ENCODE peak calls at places on chromosome 10, in four cellular contexts. F is glutamatergic neuron, O is cardiac septum, E is AG09319. Q is an unnamed sample.

GRCh38 chr10:89295597-89295996 is 6.2 kb upstream of the IFIT2 start:
- DNase-seq in O (no peak), F (no peak), E (no peak), Q (no peak)

GRCh38 chr10:131658476-131659110 is 242.2 kb upstream of the PPP2R2D start:
- DNase-seq in E (no peak), F (peak), O (peak), Q (no peak)

GRCh38 chr10:8967004-8967530 is 912.6 kb downstream of the GATA3 start:
- DNase-seq in O (no peak), F (no peak), E (no peak), Q (no peak)

GRCh38 chr10:110411047-110411410 is 86.7 kb upstream of the DUSP5 start:
- DNase-seq in F (no peak), E (no peak), O (no peak), Q (no peak)

GRCh38 chr10:21926358-21926890 is 77.1 kb downstream of the DNAJC1 start:
- DNase-seq in F (no peak), E (no peak), O (no peak), Q (no peak)

GRCh38 chr10:93600861-93601773 is at the start of gene RBP4:
- DNase-seq in E (no peak), O (no peak), F (peak), Q (no peak)

GRCh38 chr10:121595806-121596667 is 2.2 kb downstream of the FGFR2 start:
- DNase-seq in E (no peak), O (peak), F (peak), Q (peak)

GRCh38 chr10:113080061-113080460 is 130.0 kb downstream of the TCF7L2 start:
- DNase-seq in O (no peak), F (no peak), E (no peak), Q (no peak)

GRCh38 chr10:34522542-34522941 is 292.6 kb downstream of the PARD3 start:
- DNase-seq in E (no peak), O (no peak), F (no peak), Q (no peak)

GRCh38 chr10:24884316-24884715 is 68.1 kb downstream of the PRTFDC1 start:
- DNase-seq in E (no peak), O (no peak), F (no peak), Q (no peak)

GRCh38 chr10:48493083-48493871 is 111.6 kb downstream of the ARHGAP22 start:
- DNase-seq in E (no peak), O (peak), F (no peak), Q (no peak)

GRCh38 chr10:96587255-96588059 is 645 bp upstream of the TM9SF3 start:
- DNase-seq in F (no peak), O (peak), E (peak), Q (peak)

GRCh38 chr10:816958-817357 is 114.5 kb downstream of the LARP4B start:
- DNase-seq in F (no peak), E (no peak), O (no peak), Q (no peak)

GRCh38 chr10:73873843-73874215 is 526 bp downstream of the CAMK2G start:
- DNase-seq in O (no peak), F (peak), E (no peak), Q (no peak)

GRCh38 chr10:78959901-78960300 is 108.9 kb upstream of the ZMIZ1 start:
- DNase-seq in E (no peak), O (no peak), F (no peak), Q (no peak)

GRCh38 chr10:5945561-5946418 is 31.6 kb downstream of the IL15RA start:
- DNase-seq in O (peak), F (no peak), E (peak), Q (peak)

GRCh38 chr10:47259521-47259920 is 40.5 kb upstream of the GDF10 start:
- DNase-seq in F (no peak), O (no peak), E (no peak), Q (no peak)

GRCh38 chr10:119444866-119445265 is 97.7 kb downstream of the RGS10 start:
- DNase-seq in F (no peak), E (no peak), O (no peak), Q (no peak)

GRCh38 chr10:43076876-43077420 is at the start of gene RET:
- DNase-seq in E (no peak), O (no peak), F (peak), Q (peak)

GRCh38 chr10:97924678-97925077 is 75.0 kb downstream of the GOLGA7B start:
- DNase-seq in F (peak), E (no peak), O (no peak), Q (no peak)

Q was measured in prostate gland.